ENCODE peak calls at places on chromosomes 5 and 9, in four cellular contexts. H, T, B and N are unnamed samples.

GRCh38 chr9:34671307-34671706 is 8.8 kb upstream of the CCL27 start:
- DNase-seq in H (no peak), T (no peak), B (no peak), N (no peak)

GRCh38 chr5:116778015-116778414 is 203.4 kb upstream of the SEMA6A start:
- DNase-seq in B (peak), H (no peak), T (no peak), N (peak)

GRCh38 chr5:135887881-135888614 is 7.6 kb downstream of the IL9 start:
- DNase-seq in H (peak), T (no peak), B (peak), N (peak)

GRCh38 chr9:16202913-16203734 is 650.3 kb downstream of the CCDC171 start:
- DNase-seq in B (no peak), H (peak), T (no peak), N (no peak)

GRCh38 chr9:98479967-98480847 is 224.8 kb upstream of the TBC1D2 start:
- DNase-seq in H (no peak), T (no peak), B (no peak), N (no peak)

GRCh38 chr5:158614951-158615350 is 484.8 kb downstream of the EBF1 start:
- DNase-seq in H (no peak), T (no peak), B (no peak), N (no peak)

GRCh38 chr5:160460377-160461049 is 38.9 kb downstream of the PTTG1 start:
- DNase-seq in T (no peak), B (no peak), H (peak), N (no peak)

GRCh38 chr5:154756203-154756870 is 1.2 kb downstream of the LARP1 start:
- DNase-seq in T (peak), B (no peak), H (peak), N (peak)

GRCh38 chr9:93229636-93230035 is 45.7 kb downstream of the WNK2 start:
- DNase-seq in B (no peak), T (no peak), H (no peak), N (no peak)

GRCh38 chr5:158492850-158493249 is 606.9 kb downstream of the EBF1 start:
- DNase-seq in B (no peak), H (peak), T (no peak), N (no peak)

GRCh38 chr5:106493910-106494309 is 1176.8 kb downstream of the EFNA5 start:
- DNase-seq in B (no peak), H (no peak), T (no peak), N (no peak)

GRCh38 chr9:37908698-37909186 is 4.8 kb upstream of the SLC25A51 start:
- DNase-seq in B (no peak), T (no peak), H (peak), N (no peak)

GRCh38 chr5:29229461-29229860 is 1964.0 kb upstream of the CDH6 start:
- DNase-seq in T (no peak), B (no peak), H (no peak), N (no peak)

GRCh38 chr5:173451031-173451430 is 122.8 kb upstream of the STC2 start:
- DNase-seq in B (peak), H (peak), T (no peak), N (peak)

GRCh38 chr9:27157086-27157485 is 48.1 kb downstream of the TEK start:
- DNase-seq in B (no peak), T (no peak), H (no peak), N (no peak)

GRCh38 chr5:59357421-59357977 is 536.0 kb downstream of the PDE4D start:
- DNase-seq in T (peak), B (no peak), H (peak), N (no peak)

GRCh38 chr9:136850866-136851775 is 1.0 kb upstream of the MAMDC4 start:
- DNase-seq in H (no peak), T (no peak), B (no peak), N (no peak)

GRCh38 chr5:107337281-107337680 is 333.5 kb downstream of the EFNA5 start:
- DNase-seq in H (no peak), T (no peak), B (no peak), N (no peak)

GRCh38 chr5:112733586-112733985 is 4.1 kb upstream of the APC start:
- DNase-seq in T (no peak), H (no peak), B (no peak), N (no peak)

GRCh38 chr9:128552153-128552743 is at the start of gene SPTAN1:
- DNase-seq in B (peak), T (peak), H (peak), N (peak)

GRCh38 chr9:34047864-34048729 is 590 bp downstream of the UBAP2 start:
- DNase-seq in B (no peak), H (no peak), T (peak), N (peak)

GRCh38 chr5:116652196-116652729 is 77.6 kb upstream of the SEMA6A start:
- DNase-seq in B (peak), H (peak), T (no peak), N (no peak)

GRCh38 chr5:62167651-62168050 is 138.4 kb upstream of the KIF2A start:
- DNase-seq in T (no peak), H (no peak), B (no peak), N (no peak)

GRCh38 chr9:3880851-3881250 is 355.1 kb upstream of the RFX3 start:
- DNase-seq in H (peak), B (no peak), T (no peak), N (no peak)

GRCh38 chr9:21696411-21696865 is 106.0 kb upstream of the MTAP start:
- DNase-seq in H (peak), T (peak), B (peak), N (no peak)

GRCh38 chr5:131640043-131640856 is 5.2 kb upstream of the RAPGEF6 start:
- DNase-seq in T (no peak), H (no peak), B (no peak), N (no peak)

GRCh38 chr9:137461663-137462395 is 2.7 kb upstream of the NSMF start:
- DNase-seq in B (peak), H (peak), T (peak), N (no peak)

GRCh38 chr5:206927-207536 is 10.9 kb downstream of the CCDC127 start:
- DNase-seq in T (no peak), H (no peak), B (no peak), N (no peak)

GRCh38 chr9:19481471-19481870 is 72.7 kb downstream of the ACER2 start:
- DNase-seq in T (no peak), B (no peak), H (peak), N (no peak)

GRCh38 chr5:63963080-63963735 is 963 bp upstream of the HTR1A start:
- DNase-seq in B (peak), H (peak), T (no peak), N (peak)
- TF ChIP-seq CTCF in B (peak), H (peak), T (peak), N (peak)

GRCh38 chr5:90438100-90438499 is 28.5 kb upstream of the CETN3 start:
- DNase-seq in H (peak), T (no peak), B (no peak), N (no peak)

GRCh38 chr5:90437663-90438062 is 28.1 kb upstream of the CETN3 start:
- DNase-seq in H (no peak), T (no peak), B (no peak), N (no peak)

GRCh38 chr5:90434116-90434714 is 24.7 kb upstream of the CETN3 start:
- DNase-seq in B (peak), T (peak), H (peak), N (peak)
- TF ChIP-seq CTCF in B (peak), T (peak), H (peak), N (peak)

DNA sequence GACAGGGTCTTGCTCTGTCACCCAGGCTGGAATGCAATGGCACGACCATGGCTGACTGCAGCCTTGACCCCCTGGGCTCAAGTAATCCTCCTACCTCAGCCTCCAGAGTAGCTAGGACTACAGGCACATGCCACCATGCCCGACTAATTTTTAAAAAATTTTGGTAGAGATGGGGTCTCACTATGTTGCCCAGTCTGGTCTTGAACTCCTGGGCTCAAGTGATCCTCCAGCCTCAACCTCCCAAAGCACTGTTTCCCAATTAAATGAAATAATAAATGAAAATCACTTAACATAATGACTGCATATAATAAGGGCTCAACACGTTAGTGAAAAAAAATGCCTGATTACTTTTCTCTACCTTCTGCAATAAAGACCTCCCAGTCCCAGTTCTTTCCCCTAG is 71.0 kb downstream of the UGCG start:
- DNase-seq in B (no peak), H (no peak), T (no peak), N (no peak)
- TF ChIP-seq CTCF in B (no peak), H (no peak), T (no peak), N (no peak)

GRCh38 chr9:94950040-94950732 is 223.7 kb downstream of the AOPEP start:
- DNase-seq in T (no peak), B (no peak), H (no peak), N (no peak)
- TF ChIP-seq CTCF in T (no peak), B (no peak), H (no peak), N (no peak)

GRCh38 chr9:105694848-105695581 is 674 bp downstream of the TMEM38B start:
- DNase-seq in B (peak), H (peak), T (peak), N (peak)
- TF ChIP-seq CTCF in B (no peak), H (no peak), T (no peak), N (no peak)

GRCh38 chr5:144332265-144332664 is 161.6 kb downstream of the KCTD16 start:
- DNase-seq in B (no peak), H (no peak), T (no peak), N (peak)
- TF ChIP-seq CTCF in B (peak), H (no peak), T (no peak), N (peak)

GRCh38 chr5:141883948-141884318 is 5.7 kb upstream of the PCDH1 start:
- DNase-seq in T (no peak), H (no peak), B (no peak), N (no peak)

GRCh38 chr5:141889282-141889871 is 11.2 kb upstream of the PCDH1 start:
- DNase-seq in T (no peak), B (no peak), H (peak), N (no peak)
- TF ChIP-seq CTCF in T (no peak), B (no peak), H (peak), N (no peak)